ENCODE peak calls at places on chromosome 12, in ten cellular contexts. C, T, I, G, Y, R, U, D, V and H are unnamed samples.
A peak's percentile ranks its signal among the peaks of the same experiment; 100 is the strongest.

GRCh38 chr12:56229082-56229481 is 769 bp upstream of the SLC39A5 start:
- DNase-seq in C (no peak), T (no peak), I (no peak), G (no peak), Y (no peak), R (no peak), U (no peak), D (no peak), V (no peak), H (no peak)

GRCh38 chr12:339557-340195 is 49.4 kb downstream of the KDM5A start:
- DNase-seq in C (no peak), T (no peak), I (no peak), G (no peak), Y (no peak), R (no peak), U (no peak), D (no peak), V (no peak), H (no peak)

GRCh38 chr12:103820881-103821489 is 20.0 kb downstream of the NT5DC3 start:
- DNase-seq in C (no peak), T (no peak), I (no peak), G (no peak), Y (no peak), R (no peak), U (no peak), D (no peak), V (no peak), H (no peak)

GRCh38 chr12:98291828-98292227 is 223.6 kb upstream of the TMPO start:
- DNase-seq in C (no peak), T (no peak), I (no peak), G (no peak), Y (no peak), R (no peak), U (no peak), D (no peak), V (no peak), H (no peak)

GRCh38 chr12:108302471-108303311 is 36.4 kb downstream of the CMKLR1 start:
- DNase-seq in C (no peak), T (peak; percentile 47), I (no peak), G (peak; percentile 95), Y (peak; percentile 88), R (peak; percentile 58), U (no peak), D (peak; percentile 42), V (peak; percentile 63), H (no peak)

GRCh38 chr12:130754234-130755001 is 38.3 kb upstream of the RIMBP2 start:
- DNase-seq in C (no peak), T (no peak), I (no peak), G (no peak), Y (no peak), R (no peak), U (no peak), D (no peak), V (no peak), H (no peak)

GRCh38 chr12:106080111-106080732 is 58.5 kb downstream of the NUAK1 start:
- DNase-seq in C (no peak), T (peak; percentile 81), I (peak; percentile 32), G (peak; percentile 28), Y (no peak), R (peak; percentile 84), U (no peak), D (no peak), V (peak; percentile 92), H (no peak)

GRCh38 chr12:66726531-66726930 is 47.7 kb upstream of the GRIP1 start:
- DNase-seq in C (no peak), T (no peak), I (no peak), G (no peak), Y (no peak), R (no peak), U (no peak), D (no peak), V (no peak), H (no peak)

GRCh38 chr12:27999521-27999920 is 27.0 kb upstream of the PTHLH start:
- DNase-seq in C (no peak), T (peak; percentile 87), I (no peak), G (no peak), Y (no peak), R (peak; percentile 50), U (no peak), D (no peak), V (peak; percentile 87), H (no peak)

GRCh38 chr12:25950329-25951115 is 8.0 kb upstream of the RASSF8 start:
- DNase-seq in C (no peak), T (no peak), I (no peak), G (peak; percentile 34), Y (no peak), R (no peak), U (no peak), D (no peak), V (no peak), H (no peak)

GRCh38 chr12:76020281-76020680 is 11.3 kb downstream of the PHLDA1 start:
- DNase-seq in C (peak; percentile 61), T (no peak), I (no peak), G (peak; percentile 96), Y (no peak), R (peak; percentile 35), U (no peak), D (no peak), V (peak; percentile 65), H (peak; percentile 38)

GRCh38 chr12:56723889-56724659 is 1.0 kb downstream of the NACA start:
- DNase-seq in C (no peak), T (peak; percentile 55), I (peak; percentile 36), G (peak; percentile 52), Y (peak; percentile 56), R (peak; percentile 72), U (no peak), D (no peak), V (peak; percentile 95), H (no peak)

GRCh38 chr12:1591029-1591428 is 3.4 kb downstream of the FBXL14 start:
- DNase-seq in C (no peak), T (no peak), I (no peak), G (no peak), Y (no peak), R (no peak), U (no peak), D (no peak), V (peak; percentile 57), H (no peak)

GRCh38 chr12:28144059-28144458 is 46.2 kb upstream of the CCDC91 start:
- DNase-seq in C (no peak), T (no peak), I (no peak), G (no peak), Y (no peak), R (no peak), U (no peak), D (no peak), V (no peak), H (no peak)

GRCh38 chr12:58889557-58889956 is 30.7 kb downstream of the LRIG3 start:
- DNase-seq in C (no peak), T (no peak), I (peak; percentile 16), G (no peak), Y (no peak), R (no peak), U (no peak), D (no peak), V (no peak), H (no peak)

GRCh38 chr12:91732086-91732485 is 413.6 kb downstream of the BTG1 start:
- DNase-seq in C (no peak), T (no peak), I (no peak), G (no peak), Y (no peak), R (no peak), U (no peak), D (no peak), V (peak; percentile 40), H (no peak)

GRCh38 chr12:111066744-111067437 is 146.5 kb upstream of the MYL2 start:
- DNase-seq in C (no peak), T (no peak), I (no peak), G (peak; percentile 21), Y (no peak), R (no peak), U (no peak), D (no peak), V (no peak), H (no peak)

GRCh38 chr12:50790081-50790480 is 26.2 kb downstream of the ATF1 start:
- DNase-seq in C (no peak), T (no peak), I (no peak), G (peak; percentile 20), Y (no peak), R (no peak), U (no peak), D (no peak), V (peak; percentile 21), H (no peak)

GRCh38 chr12:7042847-7043246 is 17.7 kb upstream of the C1S start:
- DNase-seq in C (no peak), T (no peak), I (peak; percentile 28), G (peak; percentile 27), Y (no peak), R (peak; percentile 66), U (no peak), D (peak; percentile 19), V (peak; percentile 56), H (no peak)

GRCh38 chr12:40921563-40922163 is 229.4 kb downstream of the CNTN1 start:
- DNase-seq in C (no peak), T (no peak), I (peak; percentile 14), G (no peak), Y (no peak), R (peak; percentile 28), U (no peak), D (no peak), V (peak; percentile 54), H (no peak)

GRCh38 chr12:117936722-117937484 is 31.9 kb downstream of the KSR2 start:
- DNase-seq in C (no peak), T (no peak), I (no peak), G (no peak), Y (no peak), R (no peak), U (no peak), D (no peak), V (no peak), H (no peak)

GRCh38 chr12:51695241-51696010 is 104.4 kb downstream of the SCN8A start:
- DNase-seq in C (no peak), T (no peak), I (no peak), G (no peak), Y (no peak), R (peak; percentile 57), U (no peak), D (no peak), V (no peak), H (no peak)

GRCh38 chr12:103824290-103824689 is 16.7 kb downstream of the NT5DC3 start:
- DNase-seq in C (no peak), T (no peak), I (no peak), G (no peak), Y (no peak), R (no peak), U (no peak), D (no peak), V (no peak), H (no peak)